ENCODE peak calls at places on chromosomes 16 and 17, in ten cellular contexts. U is GM20000, J is fibroblast of mammary gland, L is lung, O is AG09309, G is lower lobe of right lung, A is progenitor cell of endocrine pancreas, B is A549, W is esophagus muscularis mucosa, S is gastrocnemius medialis. P is an unnamed sample.

GRCh38 chr17:66711403-66711802 is 123.5 kb upstream of the CACNG5 start:
- DNase-seq in A (no peak), O (no peak), B (no peak), L (no peak), U (no peak), S (no peak), J (no peak), W (no peak), G (no peak), P (no peak)

GRCh38 chr16:70789231-70789926 is 11.6 kb downstream of the VAC14 start:
- DNase-seq in W (peak), L (no peak), U (no peak), S (peak), G (no peak), B (peak), J (peak), O (no peak), A (no peak), P (peak)

GRCh38 chr17:7820231-7820630 is 13.8 kb upstream of the KDM6B start:
- DNase-seq in B (no peak), A (no peak), W (no peak), S (no peak), G (no peak), L (no peak), U (no peak), J (no peak), O (no peak), P (no peak)

GRCh38 chr16:83802135-83802534 is 5.6 kb upstream of the HSBP1 start:
- DNase-seq in L (no peak), U (no peak), W (no peak), B (peak), J (peak), A (no peak), G (no peak), O (peak), S (no peak), P (no peak)

GRCh38 chr16:21083729-21084268 is 66.8 kb downstream of the DNAH3 start:
- DNase-seq in B (peak), S (peak), O (no peak), W (peak), L (peak), U (peak), J (peak), A (peak), G (peak), P (peak)

GRCh38 chr17:76000016-76000754 is 470 bp upstream of the CDK3 start:
- DNase-seq in G (peak), A (peak), W (no peak), U (peak), S (no peak), L (no peak), O (no peak), B (peak), J (peak), P (peak)

GRCh38 chr16:49457196-49457595 is 83.6 kb downstream of the C16orf78 start:
- DNase-seq in B (no peak), S (no peak), U (no peak), A (no peak), G (no peak), W (no peak), J (no peak), O (no peak), L (no peak), P (no peak)

GRCh38 chr16:58421029-58421428 is 28.8 kb downstream of the GINS3 start:
- DNase-seq in A (no peak), J (no peak), B (no peak), U (no peak), L (no peak), S (no peak), O (no peak), W (no peak), G (no peak), P (no peak)

GRCh38 chr16:64238576-64238975 is 883.3 kb downstream of the CDH11 start:
- DNase-seq in O (peak), L (no peak), J (peak), B (no peak), U (no peak), S (no peak), A (no peak), G (no peak), W (no peak), P (no peak)

GRCh38 chr17:82791532-82791931 is 39.7 kb downstream of the TBCD start:
- DNase-seq in J (peak), W (no peak), L (no peak), G (no peak), U (no peak), A (no peak), B (no peak), S (no peak), O (peak), P (no peak)

GRCh38 chr16:85715169-85716015 is 26.6 kb upstream of the GINS2 start:
- DNase-seq in L (no peak), J (no peak), O (no peak), U (no peak), B (no peak), S (no peak), G (no peak), A (no peak), W (no peak), P (no peak)

GRCh38 chr17:1568950-1569810 is 6.6 kb upstream of the PITPNA start:
- DNase-seq in O (no peak), A (no peak), B (no peak), G (no peak), U (no peak), J (no peak), L (no peak), W (no peak), S (no peak), P (no peak)

GRCh38 chr17:27973258-27974044 is 69.0 kb upstream of the NLK start:
- DNase-seq in G (no peak), L (no peak), A (no peak), O (no peak), B (no peak), U (no peak), S (no peak), W (no peak), J (no peak), P (no peak)

GRCh38 chr16:88819126-88819525 is 7.4 kb upstream of the APRT start:
- DNase-seq in U (no peak), G (no peak), B (no peak), S (no peak), A (no peak), L (no peak), J (no peak), W (no peak), O (no peak), P (no peak)

GRCh38 chr16:88822281-88823040 is 10.7 kb upstream of the APRT start:
- DNase-seq in B (no peak), U (no peak), G (no peak), W (no peak), A (no peak), L (no peak), S (no peak), J (no peak), O (no peak), P (no peak)

GRCh38 chr16:88820335-88821025 is 8.8 kb upstream of the APRT start:
- DNase-seq in A (no peak), B (no peak), O (no peak), L (no peak), U (no peak), G (no peak), W (no peak), J (no peak), S (no peak), P (no peak)

GRCh38 chr16:88818610-88818874 is 6.8 kb upstream of the APRT start:
- DNase-seq in A (no peak), W (no peak), U (no peak), B (no peak), S (no peak), G (no peak), J (no peak), O (no peak), L (no peak), P (no peak)

DNA sequence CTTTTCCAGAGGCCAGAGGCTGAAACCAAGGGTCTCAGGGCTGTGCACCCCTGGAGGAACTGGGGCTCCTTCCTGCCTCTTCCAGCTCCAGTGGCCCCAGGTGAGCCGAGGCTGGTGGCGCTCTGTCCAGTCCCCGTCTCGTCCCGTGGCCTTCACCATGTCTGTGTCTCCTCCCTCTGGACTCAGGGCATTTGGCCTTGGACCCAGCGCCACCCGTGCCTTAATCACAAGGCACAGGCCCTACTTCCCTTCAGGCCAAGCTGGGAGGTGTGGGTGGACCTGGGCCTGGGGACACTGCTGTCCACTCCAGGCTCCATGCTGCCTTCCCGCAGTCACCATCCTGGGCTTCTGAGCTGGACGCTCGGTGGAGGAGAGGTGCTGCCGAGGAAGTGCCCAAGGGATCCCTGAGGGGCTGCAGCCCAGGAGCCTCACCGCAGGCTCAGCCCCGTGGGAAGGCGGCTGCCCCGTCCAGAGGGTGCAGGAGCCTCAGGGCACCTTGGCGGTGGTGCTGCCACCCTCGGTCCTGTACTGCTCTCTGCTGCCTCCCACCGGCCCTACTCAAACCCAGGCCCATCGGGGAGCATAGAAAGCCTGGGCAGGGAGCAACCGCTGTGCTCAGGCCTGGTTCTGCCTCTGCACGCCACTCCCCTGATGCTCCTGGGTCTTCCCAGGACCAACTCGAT is 9.6 kb upstream of the APRT start:
- DNase-seq in S (no peak), J (no peak), L (no peak), A (no peak), B (no peak), O (no peak), G (no peak), U (no peak), W (no peak), P (no peak)
- TF ChIP-seq CTCF in S (no peak), J (no peak), L (no peak), A (no peak), B (no peak), O (no peak), G (no peak), U (no peak), W (no peak), P (no peak)

DNA sequence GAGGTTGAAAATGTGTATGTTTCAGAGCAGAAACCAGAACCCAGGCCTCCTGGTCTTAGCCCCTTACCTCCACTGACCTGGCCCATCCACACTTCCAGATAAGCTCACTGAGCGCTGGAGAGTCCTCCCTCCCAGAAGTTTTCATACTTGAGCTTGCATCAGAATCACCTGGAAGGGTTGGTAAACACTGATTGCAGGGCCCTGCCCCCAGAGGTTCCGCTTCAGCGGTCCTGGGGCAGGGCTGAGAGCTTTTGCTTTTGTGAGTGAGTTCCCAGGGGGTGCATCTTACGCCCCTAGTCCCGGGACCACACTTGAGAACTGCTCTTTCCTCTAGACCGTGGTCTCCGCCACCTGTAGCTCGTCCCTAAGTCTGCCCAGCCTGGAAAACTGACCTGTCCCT is 20.6 kb downstream of the TTYH2 start:
- DNase-seq in J (no peak), L (no peak), G (no peak), O (no peak), S (no peak), A (no peak), W (no peak), U (no peak), B (no peak), P (peak)
- TF ChIP-seq CTCF in J (no peak), L (no peak), G (no peak), O (no peak), S (no peak), A (no peak), W (no peak), U (no peak), B (no peak), P (no peak)

GRCh38 chr17:56247816-56248215 is 94.5 kb downstream of the ANKFN1 start:
- DNase-seq in U (no peak), S (no peak), A (no peak), G (no peak), W (no peak), L (no peak), O (no peak), B (no peak), J (no peak), P (no peak)

GRCh38 chr17:56244268-56244890 is 91.1 kb downstream of the ANKFN1 start:
- DNase-seq in J (no peak), O (no peak), G (no peak), S (no peak), A (no peak), U (no peak), L (no peak), W (no peak), B (no peak), P (no peak)
- TF ChIP-seq CTCF in J (no peak), O (no peak), G (no peak), S (no peak), A (peak), U (no peak), L (no peak), W (no peak), B (no peak), P (no peak)

DNA sequence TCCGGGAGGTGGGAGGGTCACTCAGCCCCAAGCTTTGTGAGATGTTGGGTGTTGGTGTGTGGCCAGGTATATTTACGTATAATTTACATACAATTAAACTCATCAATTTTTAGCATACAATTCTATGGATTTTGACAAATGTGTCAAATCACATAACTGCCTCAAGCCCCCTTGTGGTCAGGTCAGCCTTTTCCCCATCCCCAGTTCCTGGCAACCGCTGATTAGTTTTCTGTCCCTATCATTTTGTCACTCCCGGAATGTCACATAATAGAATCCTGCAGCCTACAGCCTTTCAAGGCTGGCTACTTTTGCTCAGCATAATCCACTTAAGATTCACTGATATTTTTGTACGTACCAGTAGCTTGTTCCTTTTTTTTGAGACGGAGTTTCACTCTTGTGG is 19.4 kb upstream of the RAI1 start:
- DNase-seq in J (no peak), B (no peak), G (no peak), L (no peak), S (no peak), W (no peak), A (no peak), U (no peak), O (no peak), P (no peak)
- TF ChIP-seq CTCF in J (no peak), B (peak), G (no peak), L (no peak), S (no peak), W (no peak), A (peak), U (no peak), O (no peak), P (no peak)

DNA sequence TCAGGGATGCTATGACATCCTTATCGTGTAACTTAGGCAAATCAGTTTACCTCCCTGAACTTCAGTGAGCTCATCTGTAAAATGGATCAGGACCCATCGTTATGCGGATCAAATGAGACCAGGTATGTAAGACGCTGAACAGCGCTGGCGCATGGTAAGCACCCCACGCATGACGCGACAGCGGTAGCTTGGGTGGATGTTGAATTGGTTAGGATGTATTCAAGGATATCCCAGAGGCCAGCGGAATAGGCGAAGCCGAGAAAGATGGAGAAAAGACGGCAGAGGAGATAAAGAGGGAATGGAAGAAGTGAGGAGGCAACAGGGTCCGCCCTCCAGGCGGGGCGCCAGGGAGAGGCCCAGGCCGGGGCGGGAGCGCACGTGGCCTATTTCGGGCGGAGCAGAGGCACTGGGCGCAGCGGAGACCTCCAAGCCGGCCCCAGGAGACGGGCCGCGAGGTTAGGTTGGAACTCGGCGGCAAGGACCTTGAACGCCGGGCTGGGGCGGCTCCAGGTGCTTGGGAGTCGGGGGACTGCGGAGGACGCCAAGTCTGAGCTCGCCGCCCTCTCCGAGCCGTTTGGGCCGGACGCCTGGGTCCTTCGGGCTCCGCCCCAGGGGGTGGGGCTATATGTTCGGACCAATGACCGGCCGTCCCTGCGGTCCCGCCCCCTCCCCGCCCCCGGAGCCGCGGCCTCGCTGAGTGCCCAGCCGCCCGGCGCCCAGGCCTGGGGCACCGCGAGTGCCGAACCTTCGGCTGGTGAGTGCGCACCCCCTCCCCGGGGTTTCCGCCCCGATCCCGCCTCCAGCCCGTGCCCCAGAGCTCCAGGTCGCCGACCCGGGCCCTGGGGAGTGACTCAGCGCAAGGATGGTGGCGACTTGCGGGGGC is at the start of gene ZNF771:
- DNase-seq in A (peak), G (peak), J (peak), W (peak), B (peak), S (peak), O (no peak), U (peak), L (peak), P (peak)
- TF ChIP-seq CTCF in A (peak), G (no peak), J (no peak), W (no peak), B (no peak), S (no peak), O (no peak), U (no peak), L (no peak), P (no peak)

DNA sequence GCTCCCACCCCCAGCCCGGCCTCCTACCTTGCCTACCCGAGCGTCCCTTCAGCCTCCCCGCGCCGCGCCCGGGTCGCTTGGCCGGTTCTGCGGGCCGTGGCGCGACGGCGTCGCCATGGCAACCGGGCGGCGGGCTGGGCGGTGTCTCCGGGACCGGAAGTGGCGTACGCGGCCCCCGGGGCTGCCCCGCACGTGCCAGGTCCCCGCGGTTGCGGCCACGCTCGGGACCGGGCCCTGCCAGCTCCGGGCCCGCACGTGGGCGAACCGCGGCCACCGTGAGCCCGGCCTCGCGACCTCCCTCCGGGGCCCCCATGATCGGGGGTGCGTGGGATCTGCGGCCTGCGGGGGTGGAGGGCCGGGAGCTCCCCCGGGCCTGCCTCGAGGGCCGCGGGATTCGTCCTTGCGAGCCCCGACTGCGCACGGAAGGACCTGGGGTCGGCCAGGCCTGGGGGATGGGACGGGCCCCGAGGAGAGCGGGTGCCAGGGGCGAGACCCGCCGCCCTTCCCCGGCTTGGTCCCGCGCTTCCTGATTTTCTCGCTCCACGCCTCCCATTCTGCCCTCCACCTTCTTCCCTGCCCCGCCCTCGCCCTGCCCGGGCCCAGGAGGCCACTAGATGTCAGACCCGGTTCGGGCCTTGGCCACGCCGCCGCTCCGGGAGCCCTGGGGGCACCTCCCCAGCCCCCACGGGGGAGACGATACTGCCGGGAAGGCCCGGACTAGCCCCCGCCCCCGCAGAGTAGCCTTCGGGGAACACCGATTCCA is at the start of gene CYB561:
- DNase-seq in U (peak), J (peak), O (no peak), G (peak), W (no peak), S (peak), B (peak), L (peak), A (peak), P (peak)
- TF ChIP-seq CTCF in U (no peak), J (no peak), O (peak), G (peak), W (peak), S (peak), B (no peak), L (peak), A (no peak), P (no peak)

DNA sequence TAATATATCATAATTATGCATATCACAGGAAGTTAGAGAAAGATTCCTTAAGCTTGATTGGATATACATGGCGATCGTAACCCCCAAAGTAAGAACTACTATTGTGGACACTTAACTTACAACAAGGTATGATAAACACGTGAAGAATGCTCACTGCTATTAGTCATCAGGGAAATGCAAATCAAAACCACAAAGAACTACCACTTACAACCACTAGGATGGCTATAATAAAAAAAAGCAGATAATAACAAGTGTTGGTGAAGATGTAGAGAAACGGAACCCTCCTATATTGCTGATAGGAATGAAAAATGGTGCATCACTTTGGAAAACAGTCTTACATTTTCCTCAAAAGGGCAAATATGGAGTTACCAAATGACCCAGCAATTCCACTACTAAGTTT is 265.9 kb downstream of the SLC39A11 start:
- DNase-seq in L (no peak), A (no peak), W (no peak), U (no peak), J (peak), S (no peak), G (no peak), O (no peak), B (peak), P (no peak)
- TF ChIP-seq CTCF in L (no peak), A (no peak), W (no peak), U (no peak), J (peak), S (no peak), G (no peak), O (no peak), B (no peak), P (no peak)